ENCODE peak calls at places on chromosomes 1 and 21, in seven cellular contexts. J is cardiac muscle cell, Z is right atrium auricular region, E is adrenal gland, K is heart left ventricle, B is BJ, U is tibial artery. V is an unnamed sample. For H3K36me3, the result is how much of the 10 kb centered on the place peaks cover.

GRCh38 chr1:94865369-94865768 is 45.2 kb downstream of the SLC44A3 start:
- DNase-seq in J (no peak), Z (no peak), E (no peak), K (no peak), B (no peak), U (no peak), V (no peak)

GRCh38 chr1:43349594-43350306 is 9.0 kb upstream of the CDC20 start:
- DNase-seq in J (peak), Z (no peak), E (no peak), K (no peak), B (no peak), U (peak), V (no peak)

GRCh38 chr1:33649759-33650158 is 177.3 kb downstream of the ZSCAN20 start:
- DNase-seq in J (no peak), Z (no peak), E (no peak), K (no peak), B (no peak), U (no peak), V (no peak)

GRCh38 chr21:14889080-14889805 is 175.6 kb downstream of the NRIP1 start:
- DNase-seq in J (no peak), Z (no peak), E (no peak), K (no peak), B (no peak), U (no peak), V (no peak)

GRCh38 chr1:179366093-179366800 is 476 bp downstream of the AXDND1 start:
- DNase-seq in J (peak), Z (no peak), E (peak), K (no peak), B (no peak), U (no peak), V (no peak)

GRCh38 chr1:21907079-21907418 is 30.1 kb downstream of the HSPG2 start:
- DNase-seq in J (no peak), Z (no peak), E (no peak), K (no peak), B (no peak), U (no peak), V (no peak)

GRCh38 chr1:35032384-35032739 is 617 bp upstream of the ZMYM6 start:
- DNase-seq in J (no peak), Z (no peak), E (no peak), K (no peak), B (no peak), U (no peak), V (no peak)

GRCh38 chr1:2594001-2594640 is 7.5 kb downstream of the PRXL2B start:
- DNase-seq in J (no peak), Z (no peak), E (peak), K (no peak), B (no peak), U (no peak), V (no peak)

GRCh38 chr1:167722152-167722869 is 529 bp downstream of the MPZL1 start:
- DNase-seq in J (peak), Z (no peak), E (peak), K (peak), B (no peak), U (no peak), V (no peak)

GRCh38 chr1:18932387-18932786 is 24.1 kb downstream of the IFFO2 start:
- DNase-seq in J (no peak), Z (no peak), E (no peak), K (no peak), B (no peak), U (no peak), V (no peak)

GRCh38 chr1:62436039-62436465 is 797 bp upstream of the USP1 start:
- DNase-seq in J (no peak), Z (no peak), E (peak), K (peak), B (no peak), U (no peak), V (no peak)

GRCh38 chr1:115258302-115258866 is 79.7 kb downstream of the NGF start:
- DNase-seq in J (no peak), Z (no peak), E (no peak), K (no peak), B (no peak), U (no peak), V (no peak)

GRCh38 chr1:77776007-77776725 is 3.3 kb upstream of the MIGA1 start:
- DNase-seq in J (no peak), Z (no peak), E (no peak), K (no peak), B (no peak), U (no peak), V (no peak)

GRCh38 chr1:97814804-97815203 is 106.0 kb downstream of the DPYD start:
- DNase-seq in J (no peak), Z (no peak), E (no peak), K (no peak), B (no peak), U (no peak), V (no peak)

GRCh38 chr1:221940631-221941030 is 198.7 kb upstream of the DUSP10 start:
- DNase-seq in J (no peak), Z (no peak), E (no peak), K (no peak), B (no peak), U (no peak), V (no peak)

GRCh38 chr1:21511579-21512522 is 2.6 kb downstream of the ALPL start:
- DNase-seq in J (no peak), Z (peak), E (no peak), K (peak), B (peak), U (peak), V (no peak)

GRCh38 chr1:48916121-48917069 is 139.7 kb upstream of the BEND5 start:
- DNase-seq in J (peak), Z (no peak), E (peak), K (no peak), B (no peak), U (no peak), V (no peak)

GRCh38 chr1:2124446-2125198 is 70.0 kb downstream of the FAAP20 start:
- DNase-seq in J (no peak), Z (no peak), E (peak), K (peak), B (no peak), U (no peak), V (no peak)

GRCh38 chr1:233172201-233172600 is 123.3 kb downstream of the PCNX2 start:
- DNase-seq in J (no peak), Z (no peak), E (no peak), K (no peak), B (no peak), U (no peak), V (no peak)

GRCh38 chr21:16407403-16408279 is 677.9 kb downstream of the USP25 start:
- DNase-seq in J (peak), Z (no peak), E (no peak), K (no peak), B (no peak), U (no peak), V (no peak)

GRCh38 chr1:214440219-214440965 is 111.0 kb downstream of the PTPN14 start:
- DNase-seq in J (peak), Z (no peak), E (no peak), K (no peak), B (no peak), U (no peak), V (no peak)

GRCh38 chr1:86515597-86515996 is 31.3 kb upstream of the CLCA4 start:
- DNase-seq in J (peak), Z (no peak), E (no peak), K (no peak), B (no peak), U (no peak), V (no peak)

GRCh38 chr1:198726455-198726854 is 87.6 kb downstream of the PTPRC start:
- DNase-seq in J (no peak), Z (no peak), E (no peak), K (no peak), B (no peak), U (no peak), V (no peak)

GRCh38 chr1:235011064-235011598 is 117.5 kb downstream of the TOMM20 start:
- DNase-seq in J (no peak), Z (no peak), E (no peak), K (no peak), B (no peak), U (no peak), V (no peak)

GRCh38 chr1:29736582-29737188 is 500.4 kb downstream of the PTPRU start:
- DNase-seq in J (peak), Z (no peak), E (peak), K (peak), B (no peak), U (peak), V (no peak)

GRCh38 chr1:66168919-66169725 is 364.8 kb upstream of the SGIP1 start:
- DNase-seq in J (peak), Z (no peak), E (no peak), K (no peak), B (no peak), U (no peak), V (no peak)

GRCh38 chr21:42471716-42472330 is 24.2 kb downstream of the RSPH1 start:
- DNase-seq in J (no peak), Z (no peak), E (no peak), K (no peak), B (no peak), U (no peak), V (no peak)

GRCh38 chr1:198880818-198881597 is 242.2 kb downstream of the PTPRC start:
- DNase-seq in J (no peak), Z (no peak), E (no peak), K (no peak), B (peak), U (no peak), V (no peak)

GRCh38 chr21:38861989-38862683 is 56.4 kb downstream of the ETS2 start:
- DNase-seq in J (no peak), Z (no peak), E (no peak), K (no peak), B (no peak), U (no peak), V (no peak)

GRCh38 chr1:183094376-183094775 is 71.2 kb downstream of the LAMC1 start:
- DNase-seq in J (no peak), Z (no peak), E (no peak), K (no peak), B (no peak), U (no peak), V (no peak)

GRCh38 chr1:26848947-26849774 is 13.8 kb upstream of the SFN start:
- DNase-seq in J (no peak), Z (no peak), E (peak), K (no peak), B (no peak), U (no peak), V (no peak)

GRCh38 chr1:101451888-101452287 is 215.1 kb downstream of the S1PR1 start:
- DNase-seq in J (no peak), Z (no peak), E (no peak), K (no peak), B (no peak), U (no peak), V (no peak)

GRCh38 chr1:28893403-28894102 is 20.8 kb upstream of the EPB41 start:
- DNase-seq in J (no peak), Z (no peak), E (no peak), K (no peak), B (peak), U (no peak), V (no peak)

GRCh38 chr1:51341876-51342496 is 11.6 kb upstream of the TTC39A start:
- DNase-seq in J (no peak), Z (no peak), E (no peak), K (no peak), B (no peak), U (no peak), V (no peak)

GRCh38 chr1:206706298-206706791 is 21.6 kb downstream of the MAPKAPK2 start:
- DNase-seq in J (no peak), Z (peak), E (no peak), K (no peak), B (peak), U (peak), V (no peak)

GRCh38 chr1:59413327-59413720 is 116.4 kb downstream of the FGGY start:
- DNase-seq in J (no peak), Z (no peak), E (no peak), K (no peak), B (no peak), U (no peak), V (no peak)

GRCh38 chr1:23548704-23549143 is 10.6 kb downstream of the ID3 start:
- DNase-seq in J (no peak), Z (peak), E (no peak), K (peak), B (no peak), U (peak), V (no peak)

GRCh38 chr1:232084584-232085223 is 458.1 kb downstream of the DISC1 start:
- DNase-seq in J (peak), Z (no peak), E (no peak), K (no peak), B (no peak), U (no peak), V (no peak)

GRCh38 chr1:205267306-205267902 is 39.7 kb downstream of the TMCC2 start:
- DNase-seq in J (no peak), Z (no peak), E (no peak), K (no peak), B (no peak), U (no peak), V (no peak)
- H3K4me3 ChIP-seq in J (no peak), Z (no peak), E (no peak), K (no peak), B (no peak), U (no peak), V (no peak)

GRCh38 chr1:230104395-230105244 is 37.6 kb downstream of the GALNT2 start:
- DNase-seq in J (peak), Z (peak), E (peak), K (peak), B (peak), U (peak), V (peak)
- TF ChIP-seq CTCF in J (no peak), Z (no peak), E (peak), K (no peak), B (peak), U (peak), V (no peak)

GRCh38 chr1:225861834-225862580 is 20.2 kb downstream of the TMEM63A start:
- DNase-seq in J (no peak), Z (no peak), E (no peak), K (no peak), B (no peak), U (no peak), V (no peak)
- H3K36me3 ChIP-seq in J (under half), Z (half or more), E (under half), K (half or more), B (under half), U (half or more), V (under half)

DNA sequence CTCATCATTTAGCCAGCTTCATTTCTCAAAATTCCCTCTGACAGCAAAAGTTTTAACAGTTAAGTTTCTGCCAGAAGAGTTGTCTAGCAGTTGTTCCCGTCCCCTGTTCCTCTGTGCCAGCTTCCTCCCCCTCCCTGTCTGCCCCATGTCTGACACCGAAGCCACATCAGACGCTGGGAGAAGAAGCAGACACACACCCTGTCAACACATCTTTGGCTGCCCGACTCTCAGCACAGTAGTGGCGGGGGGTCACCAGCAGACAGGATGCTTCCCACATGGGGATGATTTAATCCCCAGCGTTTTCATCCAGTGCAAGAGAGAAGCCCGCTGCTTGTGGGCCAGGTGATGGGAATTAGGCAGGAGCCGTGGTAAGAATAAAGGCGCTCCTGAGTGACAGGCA is 379.4 kb upstream of the RUNX1 start:
- DNase-seq in J (peak), Z (peak), E (no peak), K (peak), B (no peak), U (peak), V (no peak)
- H3K4me3 ChIP-seq in J (no peak), Z (no peak), E (no peak), K (no peak), B (no peak), U (no peak), V (no peak)

DNA sequence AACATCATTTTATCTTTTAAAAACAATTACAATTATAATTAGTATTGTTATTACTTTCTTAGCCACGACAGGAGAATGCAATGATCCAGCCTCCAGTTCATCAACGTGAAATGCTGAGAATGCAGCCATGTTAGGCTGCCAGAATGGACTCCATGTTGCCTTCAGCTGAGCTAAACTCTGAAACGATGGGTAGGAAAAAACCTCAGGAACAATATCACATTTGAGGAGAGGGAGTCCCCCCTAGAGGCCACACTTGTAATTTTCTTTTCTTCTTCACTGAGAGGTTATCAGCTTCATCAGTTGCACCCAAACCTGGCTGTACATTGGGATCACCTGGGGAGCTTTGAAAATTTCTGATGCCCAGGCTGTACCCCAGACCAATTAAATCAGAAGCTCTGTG is 34.6 kb upstream of the DNAH14 start:
- DNase-seq in J (no peak), Z (no peak), E (no peak), K (no peak), B (no peak), U (no peak), V (no peak)
- TF ChIP-seq CTCF in J (no peak), Z (no peak), E (peak), K (no peak), B (no peak), U (no peak), V (no peak)

GRCh38 chr1:91520940-91521507 is 20.4 kb downstream of the CDC7 start:
- DNase-seq in J (no peak), Z (no peak), E (no peak), K (no peak), B (no peak), U (no peak), V (no peak)
- H3K36me3 ChIP-seq in J (under half), Z (under half), E (under half), K (under half), B (under half), U (under half), V (under half)